ENCODE peak calls at places on chromosomes 16 and 17, in ten cellular contexts. Y, X, K, P, J, L, Q, D, S and N are unnamed samples.

GRCh38 chr16:67260426-67261063 is 11.8 kb downstream of the SLC9A5 start:
- DNase-seq in Y (no peak), X (no peak), P (peak; percentile 55), L (no peak), Q (no peak), K (no peak), J (peak; percentile 73), D (peak; percentile 70), S (peak; percentile 77), N (no peak)

GRCh38 chr17:75625813-75626486 is 7.3 kb upstream of the SMIM5 start:
- DNase-seq in D (peak; percentile 34), J (peak; percentile 75), X (no peak), L (no peak), Y (no peak), K (no peak), S (peak; percentile 44), P (no peak), Q (no peak), N (no peak)

GRCh38 chr16:80803341-80804060 is 897 bp downstream of the CDYL2 start:
- DNase-seq in J (peak; percentile 27), X (peak; percentile 33), Y (peak; percentile 19), Q (peak; percentile 55), S (peak; percentile 61), D (peak; percentile 6), L (no peak), K (peak; percentile 81), P (no peak), N (no peak)

GRCh38 chr17:77460514-77461046 is 319.8 kb downstream of the SEC14L1 start:
- DNase-seq in D (peak; percentile 56), S (no peak), K (peak; percentile 76), P (no peak), Y (no peak), Q (no peak), J (no peak), L (no peak), X (no peak), N (no peak)

GRCh38 chr16:57084257-57084770 is 8.1 kb upstream of the CPNE2 start:
- DNase-seq in Y (peak; percentile 63), P (peak; percentile 85), L (peak; percentile 66), J (peak; percentile 80), S (peak; percentile 78), K (peak; percentile 87), D (peak; percentile 73), X (peak; percentile 72), Q (peak; percentile 79), N (peak; percentile 45)

GRCh38 chr16:17412221-17412620 is 58.5 kb downstream of the XYLT1 start:
- DNase-seq in D (no peak), S (peak; percentile 52), Q (no peak), J (no peak), P (no peak), K (no peak), Y (no peak), L (no peak), X (no peak), N (no peak)

GRCh38 chr16:17295948-17296347 is 174.8 kb downstream of the XYLT1 start:
- DNase-seq in K (no peak), X (no peak), J (no peak), Q (no peak), P (no peak), S (no peak), Y (no peak), L (no peak), D (no peak), N (peak; percentile 79)

GRCh38 chr17:77848257-77848656 is 110.2 kb upstream of the TNRC6C start:
- DNase-seq in L (no peak), Y (no peak), S (no peak), J (no peak), D (no peak), K (peak; percentile 14), Q (no peak), X (no peak), P (no peak), N (no peak)

GRCh38 chr17:35087731-35088646 is 24.5 kb upstream of the RFFL start:
- DNase-seq in D (peak; percentile 80), K (peak; percentile 84), Y (peak; percentile 11), S (peak; percentile 69), X (peak; percentile 8), L (no peak), P (peak; percentile 82), J (peak; percentile 70), Q (peak; percentile 79), N (peak; percentile 56)

GRCh38 chr16:31094088-31094423 is 541 bp downstream of the VKORC1 start:
- DNase-seq in X (no peak), J (peak; percentile 26), Q (peak; percentile 63), Y (no peak), K (no peak), S (peak; percentile 41), P (no peak), L (no peak), D (no peak), N (no peak)

GRCh38 chr16:28538733-28539596 is at the start of gene NUPR1:
- DNase-seq in D (peak; percentile 73), S (peak; percentile 98), Y (no peak), X (no peak), K (peak; percentile 95), P (peak; percentile 100), J (no peak), L (no peak), Q (peak; percentile 96), N (peak; percentile 99)

GRCh38 chr16:87747626-87748025 is 18.2 kb downstream of the KLHDC4 start:
- DNase-seq in D (no peak), X (no peak), Y (no peak), P (no peak), Q (no peak), J (no peak), S (no peak), L (no peak), K (no peak), N (no peak)

GRCh38 chr17:81359218-81359617 is 36.0 kb upstream of the BAHCC1 start:
- DNase-seq in Q (no peak), Y (no peak), J (no peak), P (no peak), K (no peak), D (no peak), X (no peak), S (no peak), L (no peak), N (no peak)
- H3K27ac ChIP-seq in Q (no peak overlapping the region), Y (no peak overlapping the region), J (no peak overlapping the region), P (no peak overlapping the region), K (no peak overlapping the region), D (no peak overlapping the region), X (no peak overlapping the region), S (no peak overlapping the region), L (no peak overlapping the region), N (no peak overlapping the region)

DNA sequence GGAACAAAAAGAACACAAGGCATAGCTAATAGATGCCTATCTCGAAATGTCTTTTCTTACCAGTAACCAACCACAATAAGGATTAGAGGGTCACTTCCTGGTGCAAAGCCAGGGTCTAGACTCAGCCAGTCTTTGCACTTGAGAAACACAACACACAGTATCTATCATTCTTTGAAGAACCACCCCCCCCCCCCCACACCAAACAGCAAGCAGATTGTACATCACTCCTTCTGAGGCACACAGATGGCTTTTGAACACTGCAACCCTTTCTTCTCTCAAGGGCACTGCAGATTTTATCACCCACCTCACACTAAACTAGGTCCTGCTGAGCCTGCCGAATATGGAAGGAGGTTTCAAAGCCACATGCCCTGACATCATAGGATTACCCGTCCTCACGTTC is 145.6 kb downstream of the AATF start:
- DNase-seq in Q (no peak), D (no peak), J (no peak), S (no peak), K (no peak), Y (no peak), L (no peak), P (no peak), X (no peak), N (no peak)
- H3K27ac ChIP-seq in Q (no peak overlapping the region), D (no peak overlapping the region), J (peak overlapping the region; percentile 73), S (no peak overlapping the region), K (no peak overlapping the region), Y (no peak overlapping the region), L (no peak overlapping the region), P (no peak overlapping the region), X (no peak overlapping the region), N (no peak overlapping the region)

GRCh38 chr16:20042848-20043247 is 30.8 kb downstream of the GPR139 start:
- DNase-seq in S (peak; percentile 17), L (no peak), D (no peak), Q (no peak), K (no peak), P (no peak), Y (no peak), J (no peak), X (no peak), N (no peak)

GRCh38 chr16:20041924-20042596 is 31.6 kb downstream of the GPR139 start:
- DNase-seq in P (no peak), X (no peak), K (no peak), Y (no peak), D (no peak), J (no peak), L (no peak), S (no peak), Q (no peak), N (no peak)

DNA sequence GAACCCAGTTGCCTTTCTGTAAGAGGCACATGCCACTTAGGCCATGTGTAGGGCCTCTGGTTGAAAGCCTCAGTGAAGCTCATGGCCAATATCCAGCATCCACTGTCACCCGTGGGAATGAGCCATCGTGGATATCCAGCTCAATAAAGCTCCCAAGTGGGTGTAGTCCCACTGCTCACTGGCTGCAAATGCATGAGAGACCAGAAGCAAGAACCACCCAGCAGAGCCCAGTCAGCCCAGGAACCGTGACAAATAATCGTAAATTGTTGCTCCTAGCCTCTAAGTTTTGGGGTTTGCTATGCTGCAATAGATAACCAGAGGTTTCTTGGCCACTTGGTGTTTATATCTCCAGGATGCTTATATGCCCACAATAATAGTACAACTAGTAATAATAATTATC is 33.7 kb downstream of the GPR139 start:
- DNase-seq in Q (no peak), D (no peak), J (no peak), L (no peak), Y (no peak), X (no peak), S (no peak), P (no peak), K (no peak), N (no peak)
- H3K27ac ChIP-seq in Q (no peak overlapping the region), D (no peak overlapping the region), J (no peak overlapping the region), L (no peak overlapping the region), Y (no peak overlapping the region), X (no peak overlapping the region), S (no peak overlapping the region), P (no peak overlapping the region), K (no peak overlapping the region), N (no peak overlapping the region)

GRCh38 chr17:31744541-31744951 is 114.5 kb downstream of the COPRS start:
- DNase-seq in J (no peak), Y (no peak), P (no peak), X (no peak), S (no peak), L (no peak), Q (no peak), D (peak; percentile 63), K (no peak), N (no peak)

GRCh38 chr17:31745964-31746650 is 112.9 kb downstream of the COPRS start:
- DNase-seq in P (no peak), X (no peak), J (no peak), D (no peak), S (no peak), K (no peak), L (no peak), Q (no peak), Y (no peak), N (no peak)

GRCh38 chr17:31743767-31744166 is 115.3 kb downstream of the COPRS start:
- DNase-seq in Q (no peak), S (peak; percentile 46), J (peak; percentile 70), Y (no peak), P (no peak), D (peak; percentile 74), L (no peak), X (no peak), K (no peak), N (no peak)

GRCh38 chr17:31750578-31750977 is 108.5 kb downstream of the COPRS start:
- DNase-seq in Y (no peak), L (no peak), Q (no peak), P (no peak), S (no peak), D (no peak), K (no peak), J (no peak), X (no peak), N (no peak)

GRCh38 chr17:31746884-31747495 is 112.1 kb downstream of the COPRS start:
- DNase-seq in X (no peak), Q (no peak), Y (no peak), S (no peak), L (no peak), J (no peak), P (no peak), K (no peak), D (no peak), N (no peak)
- H3K27ac ChIP-seq in X (no peak overlapping the region), Q (no peak overlapping the region), Y (no peak overlapping the region), S (no peak overlapping the region), L (no peak overlapping the region), J (no peak overlapping the region), P (no peak overlapping the region), K (no peak overlapping the region), D (no peak overlapping the region), N (no peak overlapping the region)